ENCODE peak calls at places on chromosomes 16 and 17, in eight cellular contexts. M, C, K, I, N, O, P and G are unnamed samples.
A peak's percentile ranks its signal among the peaks of the same experiment; 100 is the strongest.

GRCh38 chr17:81044764-81045589 is 10.0 kb downstream of the BAIAP2 start:
- DNase-seq in N (peak; percentile 71), I (no peak), M (no peak), C (peak; percentile 75), K (peak; percentile 75), P (peak; percentile 88), O (no peak), G (no peak)

GRCh38 chr16:87979352-87979751 is 28.1 kb downstream of the BANP start:
- DNase-seq in C (no peak), O (no peak), N (no peak), I (no peak), K (no peak), M (no peak), P (no peak), G (no peak)

GRCh38 chr17:72556944-72557826 is 436.4 kb downstream of the SOX9 start:
- DNase-seq in M (peak; percentile 88), P (peak; percentile 91), N (peak; percentile 80), K (peak; percentile 89), C (peak; percentile 87), O (peak; percentile 74), I (peak; percentile 66), G (peak; percentile 93)

GRCh38 chr16:56041556-56042140 is 149.6 kb upstream of the GNAO1 start:
- DNase-seq in M (peak; percentile 76), O (peak; percentile 10), C (peak; percentile 72), K (peak; percentile 31), P (peak; percentile 58), N (peak; percentile 1), I (no peak), G (peak; percentile 86)

GRCh38 chr16:50208460-50208931 is 55.4 kb downstream of the TENT4B start:
- DNase-seq in O (no peak), I (no peak), N (peak; percentile 79), C (no peak), P (no peak), M (no peak), K (peak; percentile 63), G (no peak)

GRCh38 chr17:32494621-32495346 is 8.0 kb downstream of the CDK5R1 start:
- DNase-seq in M (no peak), I (no peak), C (no peak), N (no peak), O (no peak), P (no peak), K (no peak), G (no peak)

GRCh38 chr16:17271687-17272086 is 199.1 kb downstream of the XYLT1 start:
- DNase-seq in N (peak; percentile 22), K (no peak), M (no peak), O (no peak), C (peak; percentile 46), I (no peak), P (peak; percentile 60), G (no peak)

GRCh38 chr17:59331929-59332889 is 754 bp downstream of the YPEL2 start:
- DNase-seq in N (peak; percentile 70), C (peak; percentile 58), I (no peak), K (no peak), M (peak; percentile 58), P (peak; percentile 78), O (peak; percentile 17), G (peak; percentile 52)

GRCh38 chr16:80948886-80949502 is 57.7 kb downstream of the CMC2 start:
- DNase-seq in P (peak; percentile 44), C (peak; percentile 51), I (no peak), M (peak; percentile 88), N (peak; percentile 63), O (peak; percentile 58), K (peak; percentile 48), G (peak; percentile 91)

GRCh38 chr17:73929860-73930430 is 273.5 kb upstream of the RPL38 start:
- DNase-seq in K (no peak), P (no peak), M (no peak), I (no peak), N (no peak), C (no peak), O (no peak), G (peak; percentile 38)

GRCh38 chr16:11107781-11108465 is 148.1 kb downstream of the SOCS1 start:
- DNase-seq in C (no peak), O (no peak), I (no peak), N (peak; percentile 63), K (no peak), P (no peak), M (no peak), G (no peak)

GRCh38 chr17:79087428-79088143 is 13.0 kb downstream of the ENGASE start:
- DNase-seq in K (peak; percentile 89), P (peak; percentile 97), C (peak; percentile 81), I (peak; percentile 49), M (peak; percentile 82), O (peak; percentile 74), N (peak; percentile 70), G (peak; percentile 85)

GRCh38 chr17:27620721-27621120 is 10.3 kb upstream of the LGALS9 start:
- DNase-seq in O (no peak), K (no peak), P (no peak), I (no peak), M (no peak), C (no peak), N (no peak), G (no peak)

GRCh38 chr16:15808071-15808470 is 48.8 kb downstream of the MYH11 start:
- DNase-seq in N (no peak), M (no peak), P (no peak), K (no peak), I (no peak), O (no peak), C (no peak), G (no peak)

GRCh38 chr16:21239646-21240045 is 6.1 kb downstream of the ANKS4B start:
- DNase-seq in P (no peak), I (no peak), C (no peak), O (no peak), N (no peak), K (no peak), M (no peak), G (no peak)

GRCh38 chr16:81709369-81709900 is 69.7 kb upstream of the PLCG2 start:
- DNase-seq in O (no peak), K (no peak), M (no peak), I (no peak), P (no peak), C (no peak), N (no peak), G (no peak)

GRCh38 chr16:29663020-29663828 is at the start of gene SPN:
- DNase-seq in O (peak; percentile 69), N (no peak), I (no peak), C (no peak), P (no peak), M (no peak), K (no peak), G (peak; percentile 28)

GRCh38 chr16:77715145-77715544 is 7.2 kb upstream of the NUDT7 start:
- DNase-seq in K (no peak), P (no peak), C (no peak), O (no peak), M (no peak), I (no peak), N (no peak), G (no peak)

GRCh38 chr16:77711775-77712174 is 10.5 kb upstream of the NUDT7 start:
- DNase-seq in N (peak; percentile 13), O (no peak), P (no peak), C (peak; percentile 34), K (no peak), I (no peak), M (no peak), G (no peak)
- H3K4me2 ChIP-seq in N (no peak overlapping the region), O (no peak overlapping the region), P (no peak overlapping the region), C (no peak overlapping the region), K (no peak overlapping the region), I (no peak overlapping the region), M (no peak overlapping the region), G (no peak overlapping the region)

GRCh38 chr17:41504126-41504977 is 1.1 kb downstream of the KRT13 start:
- DNase-seq in O (no peak), M (no peak), K (no peak), I (no peak), C (no peak), P (no peak), N (peak; percentile 28), G (no peak)
- TF ChIP-seq EZH2phosphoT487 in O (no peak), M (no peak), K (no peak), I (no peak), C (no peak), P (no peak), N (no peak), G (no peak)

DNA sequence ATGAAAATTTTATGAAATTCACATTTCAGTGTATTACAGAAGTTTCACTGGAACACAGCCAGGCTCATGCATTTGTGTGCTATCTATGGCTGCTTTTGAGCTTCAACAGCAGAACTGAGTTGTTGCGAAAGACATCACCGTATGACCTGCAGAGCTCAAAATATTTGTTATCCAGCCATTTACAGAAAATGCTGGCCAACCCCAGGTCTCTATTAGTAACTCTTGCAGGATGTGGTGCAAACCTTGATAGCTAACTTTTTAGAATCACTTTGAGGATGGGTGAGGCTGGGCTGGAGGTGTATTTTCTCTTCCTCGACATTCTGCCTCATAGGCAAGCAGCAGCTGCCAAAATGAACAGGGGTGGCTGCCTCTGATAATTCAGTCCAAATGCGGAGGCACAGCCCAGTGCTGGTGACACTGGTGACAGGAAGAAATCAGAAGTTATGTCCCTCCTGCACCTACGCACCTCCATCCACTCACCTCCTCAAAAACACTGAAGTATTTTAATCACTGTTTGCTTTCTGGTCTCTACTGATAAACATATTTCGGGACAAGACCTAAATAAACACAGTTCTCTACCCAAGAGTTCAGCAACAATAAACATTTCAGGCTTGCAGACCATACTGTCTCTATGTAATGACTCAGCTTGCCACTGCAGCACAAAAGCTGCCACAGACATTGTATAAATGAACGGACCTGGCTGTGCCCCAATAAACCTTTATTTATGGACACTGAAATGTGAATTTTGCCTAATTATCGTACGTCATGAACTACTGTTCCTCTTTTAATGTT is 28.5 kb downstream of the ARHGAP17 start:
- DNase-seq in M (no peak), N (peak; percentile 90), I (no peak), C (peak; percentile 62), O (no peak), K (peak; percentile 71), P (no peak), G (no peak)
- H3K4me2 ChIP-seq in M (no peak overlapping the region), N (peak overlapping the region; percentile 86), I (no peak overlapping the region), C (peak overlapping the region; percentile 61), O (peak overlapping the region; percentile 46), K (peak overlapping the region; percentile 87), P (peak overlapping the region; percentile 75), G (no peak overlapping the region)

GRCh38 chr17:14594690-14595089 is 293.8 kb downstream of the HS3ST3B1 start:
- DNase-seq in C (no peak), K (peak; percentile 10), N (no peak), M (no peak), I (no peak), P (no peak), O (no peak), G (no peak)
- TF ChIP-seq EZH2phosphoT487 in C (no peak), K (no peak), N (no peak), M (no peak), I (no peak), P (no peak), O (no peak), G (no peak)

GRCh38 chr16:48961546-48961945 is 320.1 kb downstream of the CBLN1 start:
- DNase-seq in K (peak; percentile 88), P (no peak), M (no peak), I (no peak), N (no peak), O (no peak), C (no peak), G (no peak)
- H3K4me2 ChIP-seq in K (peak overlapping the region; percentile 80), P (no peak overlapping the region), M (no peak overlapping the region), I (no peak overlapping the region), N (no peak overlapping the region), O (no peak overlapping the region), C (no peak overlapping the region), G (no peak overlapping the region)